ENCODE peak calls at places on chromosome 15, in nine cellular contexts. One of them, this sample, is unnamed.

GRCh38 chr15:89802231-89802928 is 12.3 kb downstream of the ANPEP start:
- DNase-seq in T-helper 9 cell: no peak
- DNase-seq in HuH-7: no peak
- DNase-seq in body of pancreas: no peak
- DNase-seq in CD8-positive, alpha-beta memory T cell: no peak
- DNase-seq in activated T-cell treated with anti-CD3 and anti-CD28 coated beads for 1 hour: no peak
- DNase-seq in CD4-positive, alpha-beta memory T cell: no peak
- DNase-seq in NAMALWA: no peak
- DNase-seq in SJSA1: no peak
- DNase-seq in this sample: no peak

GRCh38 chr15:101213570-101213969 is 38.3 kb downstream of the CHSY1 start:
- DNase-seq in T-helper 9 cell: no peak
- DNase-seq in HuH-7: no peak
- DNase-seq in body of pancreas: no peak
- DNase-seq in CD8-positive, alpha-beta memory T cell: no peak
- DNase-seq in activated T-cell treated with anti-CD3 and anti-CD28 coated beads for 1 hour: no peak
- DNase-seq in CD4-positive, alpha-beta memory T cell: no peak
- DNase-seq in NAMALWA: no peak
- DNase-seq in SJSA1: no peak
- DNase-seq in this sample: no peak

GRCh38 chr15:69129026-69129385 is 31.4 kb upstream of the GLCE start:
- DNase-seq in T-helper 9 cell: no peak
- DNase-seq in HuH-7: no peak
- DNase-seq in body of pancreas: no peak
- DNase-seq in CD8-positive, alpha-beta memory T cell: no peak
- DNase-seq in activated T-cell treated with anti-CD3 and anti-CD28 coated beads for 1 hour: no peak
- DNase-seq in CD4-positive, alpha-beta memory T cell: no peak
- DNase-seq in NAMALWA: no peak
- DNase-seq in SJSA1: no peak
- DNase-seq in this sample: no peak

GRCh38 chr15:48149858-48150257 is 28.2 kb downstream of the MYEF2 start:
- DNase-seq in T-helper 9 cell: no peak
- DNase-seq in HuH-7: no peak
- DNase-seq in body of pancreas: no peak
- DNase-seq in CD8-positive, alpha-beta memory T cell: no peak
- DNase-seq in activated T-cell treated with anti-CD3 and anti-CD28 coated beads for 1 hour: no peak
- DNase-seq in CD4-positive, alpha-beta memory T cell: no peak
- DNase-seq in NAMALWA: no peak
- DNase-seq in SJSA1: peak; percentile 62
- DNase-seq in this sample: no peak

GRCh38 chr15:34366271-34367043 is 539 bp downstream of the LPCAT4 start:
- DNase-seq in T-helper 9 cell: peak; percentile 41
- DNase-seq in HuH-7: peak; percentile 69
- DNase-seq in body of pancreas: peak; percentile 77
- DNase-seq in CD8-positive, alpha-beta memory T cell: peak; percentile 71
- DNase-seq in activated T-cell treated with anti-CD3 and anti-CD28 coated beads for 1 hour: peak; percentile 28
- DNase-seq in CD4-positive, alpha-beta memory T cell: peak; percentile 30
- DNase-seq in NAMALWA: peak; percentile 43
- DNase-seq in SJSA1: peak; percentile 37
- DNase-seq in this sample: peak; percentile 92

GRCh38 chr15:49927462-49927861 is 191.6 kb downstream of the ATP8B4 start:
- DNase-seq in T-helper 9 cell: no peak
- DNase-seq in HuH-7: no peak
- DNase-seq in body of pancreas: no peak
- DNase-seq in CD8-positive, alpha-beta memory T cell: no peak
- DNase-seq in activated T-cell treated with anti-CD3 and anti-CD28 coated beads for 1 hour: no peak
- DNase-seq in CD4-positive, alpha-beta memory T cell: no peak
- DNase-seq in NAMALWA: no peak
- DNase-seq in SJSA1: no peak
- DNase-seq in this sample: peak; percentile 6

GRCh38 chr15:42730135-42730534 is 6.8 kb downstream of the CDAN1 start:
- DNase-seq in T-helper 9 cell: no peak
- DNase-seq in HuH-7: no peak
- DNase-seq in body of pancreas: no peak
- DNase-seq in CD8-positive, alpha-beta memory T cell: no peak
- DNase-seq in activated T-cell treated with anti-CD3 and anti-CD28 coated beads for 1 hour: no peak
- DNase-seq in CD4-positive, alpha-beta memory T cell: no peak
- DNase-seq in NAMALWA: no peak
- DNase-seq in SJSA1: no peak
- DNase-seq in this sample: no peak

GRCh38 chr15:27545494-27546255 is 553.4 kb downstream of the OCA2 start:
- DNase-seq in T-helper 9 cell: no peak
- DNase-seq in HuH-7: no peak
- DNase-seq in body of pancreas: no peak
- DNase-seq in CD8-positive, alpha-beta memory T cell: no peak
- DNase-seq in activated T-cell treated with anti-CD3 and anti-CD28 coated beads for 1 hour: no peak
- DNase-seq in CD4-positive, alpha-beta memory T cell: no peak
- DNase-seq in NAMALWA: no peak
- DNase-seq in SJSA1: no peak
- DNase-seq in this sample: no peak

GRCh38 chr15:79640206-79640605 is 208.1 kb downstream of the MINAR1 start:
- DNase-seq in T-helper 9 cell: no peak
- DNase-seq in HuH-7: no peak
- DNase-seq in body of pancreas: no peak
- DNase-seq in CD8-positive, alpha-beta memory T cell: no peak
- DNase-seq in activated T-cell treated with anti-CD3 and anti-CD28 coated beads for 1 hour: no peak
- DNase-seq in CD4-positive, alpha-beta memory T cell: no peak
- DNase-seq in NAMALWA: no peak
- DNase-seq in SJSA1: peak; percentile 94
- DNase-seq in this sample: no peak

GRCh38 chr15:62769604-62770003 is 272.9 kb upstream of the TPM1 start:
- DNase-seq in T-helper 9 cell: no peak
- DNase-seq in HuH-7: no peak
- DNase-seq in body of pancreas: no peak
- DNase-seq in CD8-positive, alpha-beta memory T cell: no peak
- DNase-seq in activated T-cell treated with anti-CD3 and anti-CD28 coated beads for 1 hour: no peak
- DNase-seq in CD4-positive, alpha-beta memory T cell: no peak
- DNase-seq in NAMALWA: no peak
- DNase-seq in SJSA1: peak; percentile 62
- DNase-seq in this sample: no peak

GRCh38 chr15:31270767-31271166 is 55.9 kb upstream of the KLF13 start:
- DNase-seq in T-helper 9 cell: no peak
- DNase-seq in HuH-7: no peak
- DNase-seq in body of pancreas: no peak
- DNase-seq in CD8-positive, alpha-beta memory T cell: peak; percentile 26
- DNase-seq in activated T-cell treated with anti-CD3 and anti-CD28 coated beads for 1 hour: no peak
- DNase-seq in CD4-positive, alpha-beta memory T cell: no peak
- DNase-seq in NAMALWA: peak; percentile 42
- DNase-seq in SJSA1: no peak
- DNase-seq in this sample: peak; percentile 54

GRCh38 chr15:83436513-83437158 is 10.5 kb upstream of the SH3GL3 start:
- DNase-seq in T-helper 9 cell: no peak
- DNase-seq in HuH-7: peak; percentile 58
- DNase-seq in body of pancreas: no peak
- DNase-seq in CD8-positive, alpha-beta memory T cell: no peak
- DNase-seq in activated T-cell treated with anti-CD3 and anti-CD28 coated beads for 1 hour: no peak
- DNase-seq in CD4-positive, alpha-beta memory T cell: no peak
- DNase-seq in NAMALWA: peak; percentile 49
- DNase-seq in SJSA1: peak; percentile 27
- DNase-seq in this sample: peak; percentile 24

GRCh38 chr15:62573856-62574255 is 408.8 kb upstream of the C2CD4B start:
- DNase-seq in T-helper 9 cell: no peak
- DNase-seq in HuH-7: no peak
- DNase-seq in body of pancreas: no peak
- DNase-seq in CD8-positive, alpha-beta memory T cell: no peak
- DNase-seq in activated T-cell treated with anti-CD3 and anti-CD28 coated beads for 1 hour: no peak
- DNase-seq in CD4-positive, alpha-beta memory T cell: no peak
- DNase-seq in NAMALWA: no peak
- DNase-seq in SJSA1: no peak
- DNase-seq in this sample: no peak

GRCh38 chr15:45648521-45649200 is 13.8 kb downstream of the SQOR start:
- DNase-seq in T-helper 9 cell: no peak
- DNase-seq in HuH-7: no peak
- DNase-seq in body of pancreas: peak; percentile 73
- DNase-seq in CD8-positive, alpha-beta memory T cell: no peak
- DNase-seq in activated T-cell treated with anti-CD3 and anti-CD28 coated beads for 1 hour: no peak
- DNase-seq in CD4-positive, alpha-beta memory T cell: no peak
- DNase-seq in NAMALWA: no peak
- DNase-seq in SJSA1: no peak
- DNase-seq in this sample: no peak

GRCh38 chr15:44883219-44883900 is 73.1 kb upstream of the TERB2 start:
- DNase-seq in T-helper 9 cell: no peak
- DNase-seq in HuH-7: no peak
- DNase-seq in body of pancreas: no peak
- DNase-seq in CD8-positive, alpha-beta memory T cell: no peak
- DNase-seq in activated T-cell treated with anti-CD3 and anti-CD28 coated beads for 1 hour: no peak
- DNase-seq in CD4-positive, alpha-beta memory T cell: no peak
- DNase-seq in NAMALWA: no peak
- DNase-seq in SJSA1: no peak
- DNase-seq in this sample: no peak

GRCh38 chr15:70362350-70362749 is 264.6 kb upstream of the TLE3 start:
- DNase-seq in T-helper 9 cell: no peak
- DNase-seq in HuH-7: no peak
- DNase-seq in body of pancreas: no peak
- DNase-seq in CD8-positive, alpha-beta memory T cell: no peak
- DNase-seq in activated T-cell treated with anti-CD3 and anti-CD28 coated beads for 1 hour: no peak
- DNase-seq in CD4-positive, alpha-beta memory T cell: no peak
- DNase-seq in NAMALWA: no peak
- DNase-seq in SJSA1: no peak
- DNase-seq in this sample: peak; percentile 7

GRCh38 chr15:88654430-88655102 is 15.8 kb downstream of the ISG20 start:
- DNase-seq in T-helper 9 cell: no peak
- DNase-seq in HuH-7: no peak
- DNase-seq in body of pancreas: no peak
- DNase-seq in CD8-positive, alpha-beta memory T cell: no peak
- DNase-seq in activated T-cell treated with anti-CD3 and anti-CD28 coated beads for 1 hour: no peak
- DNase-seq in CD4-positive, alpha-beta memory T cell: no peak
- DNase-seq in NAMALWA: no peak
- DNase-seq in SJSA1: no peak
- DNase-seq in this sample: no peak

GRCh38 chr15:40125950-40126349 is 17.3 kb upstream of the BMF start:
- DNase-seq in T-helper 9 cell: no peak
- DNase-seq in HuH-7: no peak
- DNase-seq in body of pancreas: no peak
- DNase-seq in CD8-positive, alpha-beta memory T cell: no peak
- DNase-seq in activated T-cell treated with anti-CD3 and anti-CD28 coated beads for 1 hour: no peak
- DNase-seq in CD4-positive, alpha-beta memory T cell: no peak
- DNase-seq in NAMALWA: no peak
- DNase-seq in SJSA1: no peak
- DNase-seq in this sample: no peak

GRCh38 chr15:44034933-44035624 is 160.0 kb downstream of the FRMD5 start:
- DNase-seq in T-helper 9 cell: no peak
- DNase-seq in HuH-7: no peak
- DNase-seq in body of pancreas: no peak
- DNase-seq in CD8-positive, alpha-beta memory T cell: no peak
- DNase-seq in activated T-cell treated with anti-CD3 and anti-CD28 coated beads for 1 hour: no peak
- DNase-seq in CD4-positive, alpha-beta memory T cell: no peak
- DNase-seq in NAMALWA: no peak
- DNase-seq in SJSA1: no peak
- DNase-seq in this sample: no peak